ENCODE peak calls at places on chromosomes 2 and 18, in nine cellular contexts. P, L, S, X, W, K, D, F and T are unnamed samples.

GRCh38 chr2:7953184-7953583 is 728.7 kb upstream of the ID2 start:
- DNase-seq in P (no peak), L (no peak), S (no peak), X (no peak), W (no peak), K (no peak), D (no peak), F (no peak), T (no peak)

GRCh38 chr2:31729442-31730092 is 148.8 kb upstream of the SRD5A2 start:
- DNase-seq in P (peak), L (no peak), S (peak), X (no peak), W (no peak), K (peak), D (no peak), F (no peak), T (peak)

GRCh38 chr2:183359867-183360266 is 235.6 kb downstream of the NUP35 start:
- DNase-seq in P (peak), L (no peak), S (peak), X (no peak), W (no peak), K (no peak), D (no peak), F (no peak), T (no peak)

GRCh38 chr2:30436859-30437435 is 10.1 kb upstream of the LCLAT1 start:
- DNase-seq in P (peak), L (no peak), S (peak), X (no peak), W (no peak), K (peak), D (no peak), F (no peak), T (no peak)

GRCh38 chr18:77025831-77026363 is 106.7 kb downstream of the MBP start:
- DNase-seq in P (no peak), L (no peak), S (no peak), X (no peak), W (no peak), K (no peak), D (no peak), F (no peak), T (no peak)

GRCh38 chr2:182565941-182566567 is 139.2 kb upstream of the PDE1A start:
- DNase-seq in P (no peak), L (no peak), S (no peak), X (no peak), W (no peak), K (no peak), D (no peak), F (no peak), T (no peak)

GRCh38 chr2:83368916-83369315 is 1090.2 kb downstream of the SUCLG1 start:
- DNase-seq in P (no peak), L (no peak), S (peak), X (no peak), W (no peak), K (no peak), D (no peak), F (no peak), T (no peak)

GRCh38 chr2:152847067-152847466 is 128.6 kb downstream of the ARL6IP6 start:
- DNase-seq in P (peak), L (no peak), S (peak), X (no peak), W (no peak), K (peak), D (no peak), F (no peak), T (no peak)

GRCh38 chr18:59358611-59359575 is at the start of gene LMAN1:
- DNase-seq in P (peak), L (peak), S (peak), X (peak), W (peak), K (peak), D (peak), F (peak), T (peak)

GRCh38 chr2:216622526-216622925 is 10.7 kb upstream of the IGFBP2 start:
- DNase-seq in P (no peak), L (no peak), S (no peak), X (no peak), W (no peak), K (no peak), D (no peak), F (no peak), T (no peak)

GRCh38 chr2:39666489-39667141 is 898 bp downstream of the TMEM178A start:
- DNase-seq in P (no peak), L (no peak), S (no peak), X (no peak), W (no peak), K (no peak), D (no peak), F (no peak), T (no peak)

GRCh38 chr18:75364512-75364911 is 63.0 kb downstream of the SMIM21 start:
- DNase-seq in P (no peak), L (no peak), S (no peak), X (no peak), W (no peak), K (no peak), D (no peak), F (no peak), T (no peak)

GRCh38 chr2:235545369-235546150 is 51.7 kb downstream of the AGAP1 start:
- DNase-seq in P (no peak), L (no peak), S (no peak), X (no peak), W (no peak), K (no peak), D (peak), F (no peak), T (no peak)